ENCODE peak calls at places on chromosome 5, in six cellular contexts. One of them, this sample, is unnamed.

GRCh38 chr5:111013011-111013410 is 58.5 kb upstream of the TSLP start:
- DNase-seq in K562: no peak
- DNase-seq in WTC11: no peak
- DNase-seq in HepG2: no peak
- DNase-seq in H1: no peak
- DNase-seq in endothelial cell of umbilical vein: no peak
- DNase-seq in this sample: no peak

GRCh38 chr5:75550597-75550996 is 38.9 kb downstream of the POLK start:
- DNase-seq in K562: no peak
- DNase-seq in WTC11: no peak
- DNase-seq in HepG2: no peak
- DNase-seq in H1: no peak
- DNase-seq in endothelial cell of umbilical vein: no peak
- DNase-seq in this sample: no peak

GRCh38 chr5:144187699-144188294 is 17.1 kb downstream of the KCTD16 start:
- DNase-seq in K562: no peak
- DNase-seq in WTC11: no peak
- DNase-seq in HepG2: peak
- DNase-seq in H1: no peak
- DNase-seq in endothelial cell of umbilical vein: peak
- DNase-seq in this sample: peak

GRCh38 chr5:94407023-94407422 is 211.4 kb downstream of the KIAA0825 start:
- DNase-seq in K562: no peak
- DNase-seq in WTC11: no peak
- DNase-seq in HepG2: no peak
- DNase-seq in H1: no peak
- DNase-seq in endothelial cell of umbilical vein: no peak
- DNase-seq in this sample: no peak

GRCh38 chr5:79146352-79146751 is 34.7 kb downstream of the BHMT start:
- DNase-seq in K562: no peak
- DNase-seq in WTC11: no peak
- DNase-seq in HepG2: no peak
- DNase-seq in H1: no peak
- DNase-seq in endothelial cell of umbilical vein: no peak
- DNase-seq in this sample: no peak

GRCh38 chr5:96743065-96743768 is 64.5 kb downstream of the ERAP1 start:
- DNase-seq in K562: peak
- DNase-seq in WTC11: no peak
- DNase-seq in HepG2: no peak
- DNase-seq in H1: no peak
- DNase-seq in endothelial cell of umbilical vein: peak
- DNase-seq in this sample: no peak

GRCh38 chr5:13957032-13957645 is 12.7 kb upstream of the DNAH5 start:
- DNase-seq in K562: peak
- DNase-seq in WTC11: peak
- DNase-seq in HepG2: peak
- DNase-seq in H1: no peak
- DNase-seq in endothelial cell of umbilical vein: peak
- DNase-seq in this sample: peak

GRCh38 chr5:58631895-58632294 is 49.0 kb downstream of the RAB3C start:
- DNase-seq in K562: no peak
- DNase-seq in WTC11: no peak
- DNase-seq in HepG2: no peak
- DNase-seq in H1: no peak
- DNase-seq in endothelial cell of umbilical vein: no peak
- DNase-seq in this sample: no peak

GRCh38 chr5:63233906-63234305 is 655.3 kb downstream of the LRRC70 start:
- DNase-seq in K562: no peak
- DNase-seq in WTC11: no peak
- DNase-seq in HepG2: no peak
- DNase-seq in H1: no peak
- DNase-seq in endothelial cell of umbilical vein: no peak
- DNase-seq in this sample: no peak

GRCh38 chr5:40171971-40172370 is 507.7 kb upstream of the PTGER4 start:
- DNase-seq in K562: no peak
- DNase-seq in WTC11: no peak
- DNase-seq in HepG2: no peak
- DNase-seq in H1: no peak
- DNase-seq in endothelial cell of umbilical vein: peak
- DNase-seq in this sample: peak

GRCh38 chr5:72467987-72468386 is 39.2 kb downstream of the ZNF366 start:
- DNase-seq in K562: no peak
- DNase-seq in WTC11: no peak
- DNase-seq in HepG2: no peak
- DNase-seq in H1: no peak
- DNase-seq in endothelial cell of umbilical vein: peak
- DNase-seq in this sample: no peak

GRCh38 chr5:148684528-148684927 is 30.2 kb upstream of the HTR4 start:
- DNase-seq in K562: no peak
- DNase-seq in WTC11: no peak
- DNase-seq in HepG2: no peak
- DNase-seq in H1: no peak
- DNase-seq in endothelial cell of umbilical vein: no peak
- DNase-seq in this sample: no peak

GRCh38 chr5:36156124-36156601 is 4.3 kb downstream of the SKP2 start:
- DNase-seq in K562: no peak
- DNase-seq in WTC11: no peak
- DNase-seq in HepG2: no peak
- DNase-seq in H1: no peak
- DNase-seq in endothelial cell of umbilical vein: no peak
- DNase-seq in this sample: no peak

GRCh38 chr5:139177809-139178581 is 20.2 kb downstream of the SIL1 start:
- DNase-seq in K562: no peak
- DNase-seq in WTC11: no peak
- DNase-seq in HepG2: no peak
- DNase-seq in H1: no peak
- DNase-seq in endothelial cell of umbilical vein: no peak
- DNase-seq in this sample: no peak

GRCh38 chr5:142095651-142096330 is 12.8 kb upstream of the NDFIP1 start:
- DNase-seq in K562: no peak
- DNase-seq in WTC11: no peak
- DNase-seq in HepG2: no peak
- DNase-seq in H1: no peak
- DNase-seq in endothelial cell of umbilical vein: no peak
- DNase-seq in this sample: no peak

GRCh38 chr5:136457390-136458094 is 92.2 kb upstream of the TRPC7 start:
- DNase-seq in K562: no peak
- DNase-seq in WTC11: no peak
- DNase-seq in HepG2: no peak
- DNase-seq in H1: no peak
- DNase-seq in endothelial cell of umbilical vein: no peak
- DNase-seq in this sample: no peak

GRCh38 chr5:176697267-176697928 is 50.1 kb downstream of the TSPAN17 start:
- DNase-seq in K562: no peak
- DNase-seq in WTC11: no peak
- DNase-seq in HepG2: no peak
- DNase-seq in H1: no peak
- DNase-seq in endothelial cell of umbilical vein: no peak
- DNase-seq in this sample: no peak

GRCh38 chr5:31664566-31664965 is 25.6 kb downstream of the PDZD2 start:
- DNase-seq in K562: peak
- DNase-seq in WTC11: peak
- DNase-seq in HepG2: peak
- DNase-seq in H1: peak
- DNase-seq in endothelial cell of umbilical vein: no peak
- DNase-seq in this sample: peak

GRCh38 chr5:107463731-107464130 is 207.0 kb downstream of the EFNA5 start:
- DNase-seq in K562: no peak
- DNase-seq in WTC11: no peak
- DNase-seq in HepG2: no peak
- DNase-seq in H1: no peak
- DNase-seq in endothelial cell of umbilical vein: no peak
- DNase-seq in this sample: no peak

GRCh38 chr5:57718155-57718554 is 235.5 kb upstream of the ACTBL2 start:
- DNase-seq in K562: no peak
- DNase-seq in WTC11: no peak
- DNase-seq in HepG2: peak
- DNase-seq in H1: no peak
- DNase-seq in endothelial cell of umbilical vein: no peak
- DNase-seq in this sample: peak

GRCh38 chr5:103393131-103393754 is 134.7 kb downstream of the MACIR start:
- DNase-seq in K562: no peak
- DNase-seq in WTC11: no peak
- DNase-seq in HepG2: no peak
- DNase-seq in H1: no peak
- DNase-seq in endothelial cell of umbilical vein: no peak
- DNase-seq in this sample: no peak
- TF ChIP-seq JUN in K562: no peak
- TF ChIP-seq JUN in WTC11: no peak
- TF ChIP-seq JUN in HepG2: no peak
- TF ChIP-seq JUN in H1: no peak
- TF ChIP-seq JUN in endothelial cell of umbilical vein: no peak
- TF ChIP-seq JUN in this sample: no peak

GRCh38 chr5:2877520-2877919 is 126.0 kb upstream of the IRX2 start:
- DNase-seq in K562: no peak
- DNase-seq in WTC11: no peak
- DNase-seq in HepG2: no peak
- DNase-seq in H1: peak
- DNase-seq in endothelial cell of umbilical vein: no peak
- DNase-seq in this sample: no peak

GRCh38 chr5:2874099-2874498 is 122.6 kb upstream of the IRX2 start:
- DNase-seq in K562: no peak
- DNase-seq in WTC11: no peak
- DNase-seq in HepG2: no peak
- DNase-seq in H1: peak
- DNase-seq in endothelial cell of umbilical vein: no peak
- DNase-seq in this sample: no peak

GRCh38 chr5:2883771-2884170 is 132.3 kb upstream of the IRX2 start:
- DNase-seq in K562: no peak
- DNase-seq in WTC11: no peak
- DNase-seq in HepG2: no peak
- DNase-seq in H1: peak
- DNase-seq in endothelial cell of umbilical vein: no peak
- DNase-seq in this sample: no peak

GRCh38 chr5:2876183-2876582 is 124.7 kb upstream of the IRX2 start:
- DNase-seq in K562: no peak
- DNase-seq in WTC11: no peak
- DNase-seq in HepG2: no peak
- DNase-seq in H1: no peak
- DNase-seq in endothelial cell of umbilical vein: no peak
- DNase-seq in this sample: no peak

DNA sequence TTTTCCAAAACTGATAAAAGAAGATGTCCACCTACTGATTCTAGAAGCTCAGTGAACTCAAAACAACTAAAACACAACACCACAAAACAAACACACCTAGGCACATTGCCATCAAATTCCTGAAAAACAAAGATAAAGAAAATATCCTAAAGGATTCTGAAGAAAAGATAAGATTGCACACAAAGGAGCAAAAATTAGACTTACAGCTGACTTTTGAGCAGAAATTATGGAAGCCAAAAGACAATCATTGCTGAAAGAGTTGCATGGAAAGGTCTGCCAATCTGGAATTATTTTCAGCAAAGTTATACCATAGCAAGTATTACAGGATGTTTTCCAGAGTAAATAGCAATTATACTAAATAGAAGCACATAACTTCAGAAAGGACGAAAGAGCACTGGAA is 128.2 kb upstream of the IRX2 start:
- DNase-seq in K562: no peak
- DNase-seq in WTC11: no peak
- DNase-seq in HepG2: no peak
- DNase-seq in H1: no peak
- DNase-seq in endothelial cell of umbilical vein: no peak
- DNase-seq in this sample: no peak
- TF ChIP-seq JUN in K562: no peak
- TF ChIP-seq JUN in WTC11: no peak
- TF ChIP-seq JUN in HepG2: no peak
- TF ChIP-seq JUN in H1: no peak
- TF ChIP-seq JUN in endothelial cell of umbilical vein: no peak
- TF ChIP-seq JUN in this sample: no peak

DNA sequence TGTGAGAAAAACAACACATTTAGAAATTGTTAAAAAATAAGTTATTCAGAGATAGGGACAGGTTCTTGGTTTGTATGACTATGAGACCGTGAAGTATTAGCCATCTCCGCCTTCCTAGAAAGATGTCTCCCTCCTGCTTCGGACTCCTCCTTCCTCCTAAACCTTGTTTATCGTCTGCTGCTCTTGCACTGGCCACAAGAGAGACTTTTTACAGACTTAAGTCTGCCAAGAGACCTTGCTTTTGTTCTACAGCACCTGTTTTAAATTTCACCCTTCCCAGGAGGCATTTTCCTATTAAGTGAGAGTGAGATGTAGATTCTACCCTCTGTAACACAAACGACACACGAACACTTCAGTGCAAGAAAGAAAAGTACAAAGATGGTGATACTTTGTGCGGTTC is 274.6 kb downstream of the ARHGEF28 start:
- DNase-seq in K562: no peak
- DNase-seq in WTC11: no peak
- DNase-seq in HepG2: no peak
- DNase-seq in H1: no peak
- DNase-seq in endothelial cell of umbilical vein: no peak
- DNase-seq in this sample: peak
- TF ChIP-seq JUN in K562: no peak
- TF ChIP-seq JUN in WTC11: no peak
- TF ChIP-seq JUN in HepG2: no peak
- TF ChIP-seq JUN in H1: no peak
- TF ChIP-seq JUN in endothelial cell of umbilical vein: no peak
- TF ChIP-seq JUN in this sample: no peak

GRCh38 chr5:141003791-141004601 is 37.7 kb downstream of the PCDHAC2 start:
- DNase-seq in K562: no peak
- DNase-seq in WTC11: no peak
- DNase-seq in HepG2: no peak
- DNase-seq in H1: peak
- DNase-seq in endothelial cell of umbilical vein: peak
- DNase-seq in this sample: peak
- TF ChIP-seq JUN in K562: no peak
- TF ChIP-seq JUN in WTC11: no peak
- TF ChIP-seq JUN in HepG2: no peak
- TF ChIP-seq JUN in H1: no peak
- TF ChIP-seq JUN in endothelial cell of umbilical vein: no peak
- TF ChIP-seq JUN in this sample: peak

GRCh38 chr5:127933348-127933747 is 150.2 kb upstream of the SLC12A2 start:
- DNase-seq in K562: no peak
- DNase-seq in WTC11: no peak
- DNase-seq in HepG2: no peak
- DNase-seq in H1: no peak
- DNase-seq in endothelial cell of umbilical vein: no peak
- DNase-seq in this sample: no peak

GRCh38 chr5:127936439-127936972 is 147.1 kb upstream of the SLC12A2 start:
- DNase-seq in K562: no peak
- DNase-seq in WTC11: no peak
- DNase-seq in HepG2: no peak
- DNase-seq in H1: no peak
- DNase-seq in endothelial cell of umbilical vein: no peak
- DNase-seq in this sample: no peak

GRCh38 chr5:127934791-127935256 is 148.7 kb upstream of the SLC12A2 start:
- DNase-seq in K562: no peak
- DNase-seq in WTC11: no peak
- DNase-seq in HepG2: peak
- DNase-seq in H1: no peak
- DNase-seq in endothelial cell of umbilical vein: peak
- DNase-seq in this sample: peak

GRCh38 chr5:127938746-127939145 is 144.8 kb upstream of the SLC12A2 start:
- DNase-seq in K562: no peak
- DNase-seq in WTC11: no peak
- DNase-seq in HepG2: no peak
- DNase-seq in H1: no peak
- DNase-seq in endothelial cell of umbilical vein: no peak
- DNase-seq in this sample: no peak

GRCh38 chr5:127935398-127935797 is 148.2 kb upstream of the SLC12A2 start:
- DNase-seq in K562: no peak
- DNase-seq in WTC11: no peak
- DNase-seq in HepG2: peak
- DNase-seq in H1: no peak
- DNase-seq in endothelial cell of umbilical vein: no peak
- DNase-seq in this sample: no peak
- TF ChIP-seq JUN in K562: no peak
- TF ChIP-seq JUN in WTC11: no peak
- TF ChIP-seq JUN in HepG2: no peak
- TF ChIP-seq JUN in H1: no peak
- TF ChIP-seq JUN in endothelial cell of umbilical vein: no peak
- TF ChIP-seq JUN in this sample: no peak

This sample was measured in A549.